ENCODE peak calls at places on chromosomes 13 and 19, in four cellular contexts. U is progenitor cell of endocrine pancreas; C is activated CD4-positive, alpha-beta T cell treated with anti-CD3 and anti-CD28 coated beads, Interleukin-2, amount 50 U/mL, for 24 hours; Z is activated T-helper 2 cell treated with anti-CD3 and anti-CD28 coated beads, Interferon-gamma antibody, Interleukin-2, Interleukin-4, amounts not matched to agents 10 μg/mL and 5 μg/mL and 100 μg/mL, durations not matched to agents 14 hours and 24 hours and 36 hours. N is an unnamed sample.

GRCh38 chr13:85277753-85278152 is 521.5 kb downstream of the SLITRK6 start:
- DNase-seq in U (no peak), C (no peak), Z (no peak), N (no peak)

GRCh38 chr13:44768775-44769578 is 192.8 kb upstream of the TSC22D1 start:
- DNase-seq in U (no peak), C (no peak), Z (no peak), N (no peak)

GRCh38 chr19:35350591-35350990 is 2.9 kb downstream of the FFAR1 start:
- DNase-seq in U (no peak), C (no peak), Z (no peak), N (peak)

GRCh38 chr13:31046711-31047279 is 114.3 kb downstream of the TEX26 start:
- DNase-seq in U (no peak), C (no peak), Z (no peak), N (no peak)

GRCh38 chr13:94464771-94465170 is 14.7 kb downstream of the DCT start:
- DNase-seq in U (no peak), C (no peak), Z (no peak), N (no peak)

GRCh38 chr13:99207511-99207910 is 6.9 kb downstream of the UBAC2 start:
- DNase-seq in U (no peak), C (no peak), Z (no peak), N (no peak)

GRCh38 chr13:73168993-73169401 is 110.2 kb downstream of the KLF5 start:
- DNase-seq in U (no peak), C (no peak), Z (no peak), N (no peak)

GRCh38 chr19:45071545-45071938 is 4.7 kb downstream of the ZNF296 start:
- DNase-seq in U (no peak), C (no peak), Z (no peak), N (no peak)

GRCh38 chr19:40736661-40737060 is 13.6 kb downstream of the ACTMAP start:
- DNase-seq in U (no peak), C (no peak), Z (no peak), N (peak)

GRCh38 chr19:48491793-48492123 is 19.9 kb downstream of the LMTK3 start:
- DNase-seq in U (no peak), C (no peak), Z (no peak), N (peak)

GRCh38 chr19:5718032-5718578 is 1.8 kb downstream of the LONP1 start:
- DNase-seq in U (no peak), C (no peak), Z (no peak), N (no peak)

GRCh38 chr13:29969286-29969685 is 118.9 kb upstream of the UBL3 start:
- DNase-seq in U (no peak), C (no peak), Z (no peak), N (no peak)

GRCh38 chr13:44918323-44919102 is 70.8 kb downstream of the NUFIP1 start:
- DNase-seq in U (peak), C (peak), Z (peak), N (peak)

GRCh38 chr19:16018801-16019551 is 57.3 kb upstream of the TPM4 start:
- DNase-seq in U (no peak), C (no peak), Z (no peak), N (no peak)

N was measured in H7.